ENCODE peak calls at places on chromosomes 5 and 9, in six cellular contexts. One of them, this sample, is unnamed.

GRCh38 chr5:59390074-59390659 is 503.4 kb downstream of the PDE4D start:
- DNase-seq in stromal cell of bone marrow: peak; percentile 5
- DNase-seq in NCI-H510A treated with DMSO at 0.1 percent for 48 hours: peak; percentile 35
- DNase-seq in stimulated activated CD8-positive, alpha-beta memory T cell treated with anti-CD3 and anti-CD28 coated beads, Interleukin-2, amount 100 ng/mL, for 48 hours: no peak
- DNase-seq in kidney epithelial cell: no peak
- DNase-seq in NCI-H1694: no peak
- DNase-seq in this sample: no peak

GRCh38 chr5:39624268-39624886 is 199.6 kb upstream of the DAB2 start:
- DNase-seq in stromal cell of bone marrow: peak; percentile 18
- DNase-seq in NCI-H510A treated with DMSO at 0.1 percent for 48 hours: no peak
- DNase-seq in stimulated activated CD8-positive, alpha-beta memory T cell treated with anti-CD3 and anti-CD28 coated beads, Interleukin-2, amount 100 ng/mL, for 48 hours: no peak
- DNase-seq in kidney epithelial cell: peak; percentile 53
- DNase-seq in NCI-H1694: no peak
- DNase-seq in this sample: no peak

GRCh38 chr9:33952066-33952465 is 96.6 kb downstream of the UBAP2 start:
- DNase-seq in stromal cell of bone marrow: no peak
- DNase-seq in NCI-H510A treated with DMSO at 0.1 percent for 48 hours: no peak
- DNase-seq in stimulated activated CD8-positive, alpha-beta memory T cell treated with anti-CD3 and anti-CD28 coated beads, Interleukin-2, amount 100 ng/mL, for 48 hours: no peak
- DNase-seq in kidney epithelial cell: no peak
- DNase-seq in NCI-H1694: no peak
- DNase-seq in this sample: no peak

GRCh38 chr5:23684103-23684502 is 176.7 kb downstream of the PRDM9 start:
- DNase-seq in stromal cell of bone marrow: no peak
- DNase-seq in NCI-H510A treated with DMSO at 0.1 percent for 48 hours: no peak
- DNase-seq in stimulated activated CD8-positive, alpha-beta memory T cell treated with anti-CD3 and anti-CD28 coated beads, Interleukin-2, amount 100 ng/mL, for 48 hours: no peak
- DNase-seq in kidney epithelial cell: no peak
- DNase-seq in NCI-H1694: no peak
- DNase-seq in this sample: no peak

GRCh38 chr9:136187197-136187596 is 17.7 kb downstream of the LHX3 start:
- DNase-seq in stromal cell of bone marrow: no peak
- DNase-seq in NCI-H510A treated with DMSO at 0.1 percent for 48 hours: no peak
- DNase-seq in stimulated activated CD8-positive, alpha-beta memory T cell treated with anti-CD3 and anti-CD28 coated beads, Interleukin-2, amount 100 ng/mL, for 48 hours: no peak
- DNase-seq in kidney epithelial cell: no peak
- DNase-seq in NCI-H1694: no peak
- DNase-seq in this sample: no peak

GRCh38 chr5:128380324-128380723 is 157.7 kb downstream of the FBN2 start:
- DNase-seq in stromal cell of bone marrow: no peak
- DNase-seq in NCI-H510A treated with DMSO at 0.1 percent for 48 hours: no peak
- DNase-seq in stimulated activated CD8-positive, alpha-beta memory T cell treated with anti-CD3 and anti-CD28 coated beads, Interleukin-2, amount 100 ng/mL, for 48 hours: no peak
- DNase-seq in kidney epithelial cell: no peak
- DNase-seq in NCI-H1694: no peak
- DNase-seq in this sample: no peak

GRCh38 chr5:14295610-14296009 is 152.5 kb downstream of the TRIO start:
- DNase-seq in stromal cell of bone marrow: no peak
- DNase-seq in NCI-H510A treated with DMSO at 0.1 percent for 48 hours: no peak
- DNase-seq in stimulated activated CD8-positive, alpha-beta memory T cell treated with anti-CD3 and anti-CD28 coated beads, Interleukin-2, amount 100 ng/mL, for 48 hours: no peak
- DNase-seq in kidney epithelial cell: no peak
- DNase-seq in NCI-H1694: no peak
- DNase-seq in this sample: no peak

GRCh38 chr9:122158202-122158601 is 1.4 kb downstream of the NDUFA8 start:
- DNase-seq in stromal cell of bone marrow: no peak
- DNase-seq in NCI-H510A treated with DMSO at 0.1 percent for 48 hours: peak; percentile 23
- DNase-seq in stimulated activated CD8-positive, alpha-beta memory T cell treated with anti-CD3 and anti-CD28 coated beads, Interleukin-2, amount 100 ng/mL, for 48 hours: peak; percentile 21
- DNase-seq in kidney epithelial cell: no peak
- DNase-seq in NCI-H1694: no peak
- DNase-seq in this sample: no peak

GRCh38 chr9:14323083-14323968 is 9.4 kb upstream of the NFIB start:
- DNase-seq in stromal cell of bone marrow: no peak
- DNase-seq in NCI-H510A treated with DMSO at 0.1 percent for 48 hours: peak; percentile 52
- DNase-seq in stimulated activated CD8-positive, alpha-beta memory T cell treated with anti-CD3 and anti-CD28 coated beads, Interleukin-2, amount 100 ng/mL, for 48 hours: no peak
- DNase-seq in kidney epithelial cell: no peak
- DNase-seq in NCI-H1694: peak; percentile 58
- DNase-seq in this sample: no peak

GRCh38 chr9:132163457-132163875 is 1.6 kb downstream of the NTNG2 start:
- DNase-seq in stromal cell of bone marrow: no peak
- DNase-seq in NCI-H510A treated with DMSO at 0.1 percent for 48 hours: no peak
- DNase-seq in stimulated activated CD8-positive, alpha-beta memory T cell treated with anti-CD3 and anti-CD28 coated beads, Interleukin-2, amount 100 ng/mL, for 48 hours: no peak
- DNase-seq in kidney epithelial cell: no peak
- DNase-seq in NCI-H1694: no peak
- DNase-seq in this sample: no peak

GRCh38 chr5:42982107-42982622 is 58.0 kb downstream of the ANXA2R start:
- DNase-seq in stromal cell of bone marrow: no peak
- DNase-seq in NCI-H510A treated with DMSO at 0.1 percent for 48 hours: no peak
- DNase-seq in stimulated activated CD8-positive, alpha-beta memory T cell treated with anti-CD3 and anti-CD28 coated beads, Interleukin-2, amount 100 ng/mL, for 48 hours: no peak
- DNase-seq in kidney epithelial cell: no peak
- DNase-seq in NCI-H1694: no peak
- DNase-seq in this sample: no peak

GRCh38 chr9:126752376-126752775 is 52.5 kb upstream of the ZBTB43 start:
- DNase-seq in stromal cell of bone marrow: no peak
- DNase-seq in NCI-H510A treated with DMSO at 0.1 percent for 48 hours: no peak
- DNase-seq in stimulated activated CD8-positive, alpha-beta memory T cell treated with anti-CD3 and anti-CD28 coated beads, Interleukin-2, amount 100 ng/mL, for 48 hours: no peak
- DNase-seq in kidney epithelial cell: no peak
- DNase-seq in NCI-H1694: no peak
- DNase-seq in this sample: no peak

GRCh38 chr5:149358294-149358651 is 427 bp downstream of the PCYOX1L start:
- DNase-seq in stromal cell of bone marrow: no peak
- DNase-seq in NCI-H510A treated with DMSO at 0.1 percent for 48 hours: peak; percentile 34
- DNase-seq in stimulated activated CD8-positive, alpha-beta memory T cell treated with anti-CD3 and anti-CD28 coated beads, Interleukin-2, amount 100 ng/mL, for 48 hours: no peak
- DNase-seq in kidney epithelial cell: no peak
- DNase-seq in NCI-H1694: no peak
- DNase-seq in this sample: no peak

GRCh38 chr5:40478766-40479165 is 200.9 kb upstream of the PTGER4 start:
- DNase-seq in stromal cell of bone marrow: no peak
- DNase-seq in NCI-H510A treated with DMSO at 0.1 percent for 48 hours: no peak
- DNase-seq in stimulated activated CD8-positive, alpha-beta memory T cell treated with anti-CD3 and anti-CD28 coated beads, Interleukin-2, amount 100 ng/mL, for 48 hours: no peak
- DNase-seq in kidney epithelial cell: no peak
- DNase-seq in NCI-H1694: no peak
- DNase-seq in this sample: no peak

GRCh38 chr5:113219695-113220094 is 215.1 kb downstream of the TSSK1B start:
- DNase-seq in stromal cell of bone marrow: no peak
- DNase-seq in NCI-H510A treated with DMSO at 0.1 percent for 48 hours: no peak
- DNase-seq in stimulated activated CD8-positive, alpha-beta memory T cell treated with anti-CD3 and anti-CD28 coated beads, Interleukin-2, amount 100 ng/mL, for 48 hours: no peak
- DNase-seq in kidney epithelial cell: no peak
- DNase-seq in NCI-H1694: no peak
- DNase-seq in this sample: no peak

GRCh38 chr9:78053627-78054026 is 22.0 kb upstream of the GNAQ start:
- DNase-seq in stromal cell of bone marrow: no peak
- DNase-seq in NCI-H510A treated with DMSO at 0.1 percent for 48 hours: no peak
- DNase-seq in stimulated activated CD8-positive, alpha-beta memory T cell treated with anti-CD3 and anti-CD28 coated beads, Interleukin-2, amount 100 ng/mL, for 48 hours: no peak
- DNase-seq in kidney epithelial cell: no peak
- DNase-seq in NCI-H1694: no peak
- DNase-seq in this sample: no peak

GRCh38 chr9:82490019-82490499 is 501.5 kb downstream of the SPATA31D1 start:
- DNase-seq in stromal cell of bone marrow: no peak
- DNase-seq in NCI-H510A treated with DMSO at 0.1 percent for 48 hours: no peak
- DNase-seq in stimulated activated CD8-positive, alpha-beta memory T cell treated with anti-CD3 and anti-CD28 coated beads, Interleukin-2, amount 100 ng/mL, for 48 hours: no peak
- DNase-seq in kidney epithelial cell: peak; percentile 78
- DNase-seq in NCI-H1694: no peak
- DNase-seq in this sample: no peak

GRCh38 chr5:1555011-1555807 is 31.4 kb upstream of the LPCAT1 start:
- DNase-seq in stromal cell of bone marrow: peak; percentile 59
- DNase-seq in NCI-H510A treated with DMSO at 0.1 percent for 48 hours: peak; percentile 95
- DNase-seq in stimulated activated CD8-positive, alpha-beta memory T cell treated with anti-CD3 and anti-CD28 coated beads, Interleukin-2, amount 100 ng/mL, for 48 hours: no peak
- DNase-seq in kidney epithelial cell: peak; percentile 96
- DNase-seq in NCI-H1694: no peak
- DNase-seq in this sample: no peak

GRCh38 chr5:137572042-137572695 is 73.0 kb upstream of the SPOCK1 start:
- DNase-seq in stromal cell of bone marrow: no peak
- DNase-seq in NCI-H510A treated with DMSO at 0.1 percent for 48 hours: no peak
- DNase-seq in stimulated activated CD8-positive, alpha-beta memory T cell treated with anti-CD3 and anti-CD28 coated beads, Interleukin-2, amount 100 ng/mL, for 48 hours: no peak
- DNase-seq in kidney epithelial cell: no peak
- DNase-seq in NCI-H1694: no peak
- DNase-seq in this sample: no peak

GRCh38 chr5:9801908-9802307 is 171.8 kb upstream of the TAS2R1 start:
- DNase-seq in stromal cell of bone marrow: no peak
- DNase-seq in NCI-H510A treated with DMSO at 0.1 percent for 48 hours: no peak
- DNase-seq in stimulated activated CD8-positive, alpha-beta memory T cell treated with anti-CD3 and anti-CD28 coated beads, Interleukin-2, amount 100 ng/mL, for 48 hours: no peak
- DNase-seq in kidney epithelial cell: no peak
- DNase-seq in NCI-H1694: no peak
- DNase-seq in this sample: no peak

GRCh38 chr9:120612218-120612617 is 32.3 kb upstream of the CDK5RAP2 start:
- DNase-seq in stromal cell of bone marrow: no peak
- DNase-seq in NCI-H510A treated with DMSO at 0.1 percent for 48 hours: no peak
- DNase-seq in stimulated activated CD8-positive, alpha-beta memory T cell treated with anti-CD3 and anti-CD28 coated beads, Interleukin-2, amount 100 ng/mL, for 48 hours: no peak
- DNase-seq in kidney epithelial cell: no peak
- DNase-seq in NCI-H1694: peak; percentile 2
- DNase-seq in this sample: no peak

GRCh38 chr9:35606726-35607125 is 1.7 kb downstream of the TESK1 start:
- DNase-seq in stromal cell of bone marrow: no peak
- DNase-seq in NCI-H510A treated with DMSO at 0.1 percent for 48 hours: no peak
- DNase-seq in stimulated activated CD8-positive, alpha-beta memory T cell treated with anti-CD3 and anti-CD28 coated beads, Interleukin-2, amount 100 ng/mL, for 48 hours: no peak
- DNase-seq in kidney epithelial cell: no peak
- DNase-seq in NCI-H1694: no peak
- DNase-seq in this sample: no peak

GRCh38 chr9:94623253-94623652 is 16.1 kb downstream of the FBP1 start:
- DNase-seq in stromal cell of bone marrow: no peak
- DNase-seq in NCI-H510A treated with DMSO at 0.1 percent for 48 hours: no peak
- DNase-seq in stimulated activated CD8-positive, alpha-beta memory T cell treated with anti-CD3 and anti-CD28 coated beads, Interleukin-2, amount 100 ng/mL, for 48 hours: no peak
- DNase-seq in kidney epithelial cell: no peak
- DNase-seq in NCI-H1694: no peak
- DNase-seq in this sample: no peak

GRCh38 chr9:91391426-91392217 is 29.9 kb upstream of the AUH start:
- DNase-seq in stromal cell of bone marrow: peak; percentile 21
- DNase-seq in NCI-H510A treated with DMSO at 0.1 percent for 48 hours: peak; percentile 67
- DNase-seq in stimulated activated CD8-positive, alpha-beta memory T cell treated with anti-CD3 and anti-CD28 coated beads, Interleukin-2, amount 100 ng/mL, for 48 hours: no peak
- DNase-seq in kidney epithelial cell: no peak
- DNase-seq in NCI-H1694: no peak
- DNase-seq in this sample: no peak